ENCODE peak calls at places on chromosomes 5 and 9, in ten cellular contexts. T is PC-3, W is fibroblast of lung, Q is AG09309, J is astrocyte, R is body of pancreas, K is AG10803, F is tibial artery, X is kidney epithelial cell, O is heart right ventricle. S is an unnamed sample.

GRCh38 chr5:149448831-149449714 is 70.0 kb upstream of the IL17B start:
- DNase-seq in T (peak), W (peak), Q (no peak), J (no peak), R (no peak), K (no peak), F (no peak), X (no peak), O (no peak), S (no peak)

GRCh38 chr5:10307206-10308148 is at the start of gene CMBL:
- DNase-seq in T (peak), W (peak), Q (no peak), J (peak), R (peak), K (peak), F (peak), X (no peak), O (peak), S (no peak)

GRCh38 chr5:54440456-54440893 is 15.0 kb upstream of the HSPB3 start:
- DNase-seq in T (no peak), W (no peak), Q (no peak), J (no peak), R (no peak), K (no peak), F (no peak), X (no peak), O (no peak), S (no peak)

GRCh38 chr5:71887680-71888079 is 168.6 kb downstream of the CARTPT start:
- DNase-seq in T (peak), W (peak), Q (peak), J (peak), R (no peak), K (peak), F (no peak), X (peak), O (no peak), S (peak)

GRCh38 chr5:76690704-76691469 is 25.0 kb upstream of the F2R start:
- DNase-seq in T (peak), W (peak), Q (no peak), J (peak), R (no peak), K (peak), F (no peak), X (no peak), O (no peak), S (peak)

GRCh38 chr5:148343603-148344230 is 8.4 kb downstream of the SPINK9 start:
- DNase-seq in T (no peak), W (no peak), Q (no peak), J (no peak), R (no peak), K (no peak), F (no peak), X (no peak), O (no peak), S (no peak)

GRCh38 chr9:88477300-88477751 is 57.7 kb upstream of the NXNL2 start:
- DNase-seq in T (peak), W (peak), Q (peak), J (peak), R (no peak), K (peak), F (no peak), X (peak), O (no peak), S (peak)

GRCh38 chr9:134828892-134829291 is 51.7 kb upstream of the FCN2 start:
- DNase-seq in T (no peak), W (no peak), Q (no peak), J (no peak), R (no peak), K (no peak), F (no peak), X (no peak), O (no peak), S (no peak)

GRCh38 chr5:127136908-127137307 is 63.6 kb upstream of the C5orf63 start:
- DNase-seq in T (no peak), W (no peak), Q (no peak), J (no peak), R (no peak), K (no peak), F (no peak), X (no peak), O (no peak), S (no peak)

GRCh38 chr5:305459-305858 is 16.1 kb upstream of the AHRR start:
- DNase-seq in T (no peak), W (no peak), Q (no peak), J (no peak), R (no peak), K (no peak), F (no peak), X (no peak), O (no peak), S (no peak)

GRCh38 chr9:69056416-69056815 is 20.9 kb downstream of the FXN start:
- DNase-seq in T (no peak), W (no peak), Q (no peak), J (peak), R (no peak), K (no peak), F (no peak), X (no peak), O (no peak), S (no peak)

GRCh38 chr5:143347698-143348344 is 55.7 kb downstream of the NR3C1 start:
- DNase-seq in T (no peak), W (no peak), Q (no peak), J (no peak), R (no peak), K (no peak), F (no peak), X (no peak), O (no peak), S (no peak)

GRCh38 chr9:91886433-91887031 is 63.5 kb downstream of the ROR2 start:
- DNase-seq in T (no peak), W (no peak), Q (no peak), J (no peak), R (no peak), K (no peak), F (no peak), X (no peak), O (no peak), S (no peak)

GRCh38 chr5:148697177-148697820 is 43.0 kb upstream of the HTR4 start:
- DNase-seq in T (peak), W (peak), Q (peak), J (peak), R (no peak), K (peak), F (no peak), X (no peak), O (no peak), S (peak)

GRCh38 chr5:14872070-14872989 is 752 bp upstream of the ANKH start:
- DNase-seq in T (peak), W (peak), Q (no peak), J (no peak), R (peak), K (peak), F (peak), X (no peak), O (peak), S (no peak)

GRCh38 chr5:172321593-172321992 is 38.0 kb upstream of the UBTD2 start:
- DNase-seq in T (no peak), W (no peak), Q (no peak), J (no peak), R (no peak), K (no peak), F (no peak), X (no peak), O (no peak), S (no peak)

GRCh38 chr9:95336281-95336680 is 18.8 kb upstream of the FANCC start:
- DNase-seq in T (no peak), W (no peak), Q (no peak), J (no peak), R (no peak), K (no peak), F (no peak), X (no peak), O (no peak), S (peak)

GRCh38 chr5:41843456-41844112 is 26.6 kb downstream of the OXCT1 start:
- DNase-seq in T (peak), W (peak), Q (peak), J (peak), R (peak), K (peak), F (no peak), X (peak), O (no peak), S (peak)

GRCh38 chr5:180353226-180353962 is at the start of gene GFPT2:
- DNase-seq in T (peak), W (peak), Q (no peak), J (peak), R (peak), K (peak), F (peak), X (no peak), O (peak), S (peak)

GRCh38 chr9:27861887-27862286 is 288.6 kb upstream of the C9orf72 start:
- DNase-seq in T (no peak), W (no peak), Q (no peak), J (peak), R (no peak), K (peak), F (no peak), X (peak), O (no peak), S (no peak)

GRCh38 chr5:148711843-148712454 is 57.6 kb upstream of the HTR4 start:
- DNase-seq in T (no peak), W (peak), Q (no peak), J (no peak), R (no peak), K (no peak), F (no peak), X (no peak), O (no peak), S (no peak)

GRCh38 chr5:82291429-82291828 is 13.3 kb upstream of the RPS23 start:
- DNase-seq in T (no peak), W (no peak), Q (no peak), J (no peak), R (no peak), K (no peak), F (no peak), X (no peak), O (no peak), S (no peak)

GRCh38 chr9:133686642-133687575 is 50.7 kb downstream of the DBH start:
- DNase-seq in T (no peak), W (no peak), Q (no peak), J (no peak), R (no peak), K (no peak), F (no peak), X (no peak), O (peak), S (no peak)

GRCh38 chr9:38024036-38024681 is 44.9 kb downstream of the SHB start:
- DNase-seq in T (no peak), W (peak), Q (no peak), J (peak), R (no peak), K (peak), F (no peak), X (no peak), O (no peak), S (peak)

GRCh38 chr9:122221223-122221811 is 7.4 kb downstream of the LHX6 start:
- DNase-seq in T (no peak), W (no peak), Q (no peak), J (no peak), R (no peak), K (no peak), F (no peak), X (no peak), O (no peak), S (no peak)

GRCh38 chr5:14167211-14167845 is 24.2 kb downstream of the TRIO start:
- DNase-seq in T (peak), W (peak), Q (no peak), J (peak), R (no peak), K (peak), F (no peak), X (no peak), O (no peak), S (peak)

GRCh38 chr5:150904479-150905311 is at the start of gene ZNF300:
- DNase-seq in T (no peak), W (peak), Q (peak), J (peak), R (peak), K (peak), F (peak), X (peak), O (peak), S (peak)

DNA sequence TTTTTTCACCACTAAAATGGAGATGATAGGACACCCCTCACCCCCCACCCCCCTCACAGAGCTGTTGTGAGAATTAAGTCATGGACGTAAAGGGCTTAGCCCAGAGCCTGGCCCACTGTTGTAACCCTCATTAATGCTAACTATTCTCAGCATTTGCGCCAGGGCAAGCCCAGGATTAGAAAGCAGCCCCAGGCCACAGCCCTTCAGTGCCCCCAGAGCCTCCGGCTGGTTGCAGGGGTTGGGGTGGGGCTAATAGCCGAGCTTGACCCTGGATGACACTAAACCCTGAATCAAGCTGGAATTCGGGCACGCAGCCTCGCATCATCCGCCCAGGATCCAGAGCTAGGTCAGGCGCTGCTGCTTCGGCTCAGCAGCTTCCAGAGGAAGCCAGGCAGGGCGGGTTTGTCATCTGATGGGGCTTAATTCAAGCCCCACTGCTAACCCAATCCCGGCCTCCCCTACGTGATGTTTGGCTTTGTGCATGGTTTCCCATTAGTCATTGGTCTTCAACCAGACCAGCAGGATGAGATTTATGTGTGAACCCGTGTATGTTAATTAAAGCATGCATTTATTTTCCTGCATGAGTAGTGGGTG is 1.2 kb upstream of the MEGF9 start:
- DNase-seq in T (no peak), W (peak), Q (no peak), J (peak), R (no peak), K (peak), F (peak), X (peak), O (peak), S (peak)
- H3K4me3 ChIP-seq in T (no peak), W (peak), Q (peak), J (peak), R (no peak), K (peak), F (peak), X (peak), O (peak), S (peak)

GRCh38 chr5:141840295-141840812 is 37.9 kb downstream of the PCDH1 start:
- DNase-seq in T (no peak), W (no peak), Q (no peak), J (no peak), R (no peak), K (no peak), F (no peak), X (no peak), O (no peak), S (no peak)

GRCh38 chr5:141840826-141841360 is 37.3 kb downstream of the PCDH1 start:
- DNase-seq in T (no peak), W (no peak), Q (no peak), J (no peak), R (no peak), K (no peak), F (no peak), X (no peak), O (no peak), S (no peak)

GRCh38 chr5:141839015-141839513 is 39.1 kb downstream of the PCDH1 start:
- DNase-seq in T (no peak), W (no peak), Q (no peak), J (peak), R (no peak), K (no peak), F (no peak), X (no peak), O (no peak), S (no peak)

GRCh38 chr5:141835928-141836667 is 42.1 kb downstream of the PCDH1 start:
- DNase-seq in T (no peak), W (no peak), Q (no peak), J (peak), R (no peak), K (peak), F (no peak), X (no peak), O (peak), S (no peak)

GRCh38 chr5:141838326-141839014 is 39.7 kb downstream of the PCDH1 start:
- DNase-seq in T (no peak), W (no peak), Q (no peak), J (no peak), R (no peak), K (no peak), F (no peak), X (no peak), O (no peak), S (no peak)
- TF ChIP-seq CTCF in T (no peak), W (no peak), Q (no peak), J (no peak), R (no peak), K (no peak), F (no peak), X (no peak), O (no peak), S (no peak)

DNA sequence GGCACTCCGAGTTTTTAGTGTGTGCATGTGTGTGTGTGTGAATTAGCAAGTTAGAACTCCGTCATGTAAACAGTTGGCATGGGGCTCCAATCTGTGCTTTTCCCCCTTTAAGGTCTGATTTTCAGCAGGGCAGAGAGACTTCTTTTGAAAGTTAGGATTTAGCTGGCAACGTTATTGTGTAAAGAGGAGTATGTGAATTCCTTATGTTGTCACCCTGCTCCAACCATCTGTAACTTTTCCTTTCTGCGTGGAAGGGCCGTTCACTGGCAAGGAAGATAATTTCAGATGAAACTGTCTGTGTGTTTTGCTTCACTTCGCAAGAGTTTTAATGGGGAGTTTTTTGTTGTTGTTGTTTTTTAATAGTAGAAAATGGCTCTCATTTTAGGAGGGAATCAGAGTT is 342 bp downstream of the SGCD start:
- DNase-seq in T (no peak), W (no peak), Q (no peak), J (no peak), R (no peak), K (peak), F (no peak), X (no peak), O (no peak), S (peak)
- H3K4me3 ChIP-seq in T (no peak), W (peak), Q (peak), J (peak), R (no peak), K (peak), F (peak), X (peak), O (peak), S (peak)

GRCh38 chr9:129457325-129457779 is 163.5 kb downstream of the C9orf50 start:
- DNase-seq in T (no peak), W (no peak), Q (no peak), J (no peak), R (no peak), K (no peak), F (no peak), X (no peak), O (no peak), S (no peak)

GRCh38 chr9:129458663-129459549 is 162.0 kb downstream of the C9orf50 start:
- DNase-seq in T (no peak), W (no peak), Q (no peak), J (no peak), R (peak), K (no peak), F (peak), X (no peak), O (peak), S (peak)

GRCh38 chr9:129456549-129457324 is 164.2 kb downstream of the C9orf50 start:
- DNase-seq in T (no peak), W (no peak), Q (no peak), J (no peak), R (no peak), K (no peak), F (no peak), X (no peak), O (no peak), S (no peak)

GRCh38 chr9:129459550-129460322 is 161.2 kb downstream of the C9orf50 start:
- DNase-seq in T (no peak), W (no peak), Q (no peak), J (no peak), R (no peak), K (no peak), F (no peak), X (no peak), O (no peak), S (no peak)

DNA sequence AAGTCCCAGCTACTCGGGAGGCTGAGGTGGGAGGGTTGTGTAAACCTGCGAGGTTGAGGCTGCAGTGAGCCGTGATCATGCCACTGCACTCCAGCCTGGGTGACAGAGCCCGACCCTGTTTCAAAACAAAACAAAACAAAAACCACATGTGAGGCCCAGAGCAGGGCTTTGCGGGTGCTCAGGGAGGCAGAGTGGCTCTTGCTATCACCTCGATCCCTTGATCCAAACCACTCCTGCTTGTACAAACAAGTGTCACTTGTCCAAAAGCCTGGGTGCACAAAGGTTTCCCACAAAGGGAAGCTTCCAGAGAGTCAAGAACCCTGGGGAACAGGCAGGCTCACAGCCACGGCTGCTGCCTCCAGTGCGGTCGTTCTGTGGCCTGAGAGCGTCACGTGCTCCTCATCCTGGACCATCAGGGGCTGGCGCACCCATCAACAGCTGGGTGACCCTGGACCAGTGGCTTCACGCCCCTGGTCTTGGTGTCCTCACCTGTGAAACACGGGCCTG is 162.7 kb downstream of the C9orf50 start:
- DNase-seq in T (no peak), W (no peak), Q (no peak), J (no peak), R (peak), K (no peak), F (peak), X (no peak), O (peak), S (no peak)
- TF ChIP-seq CTCF in T (no peak), W (no peak), Q (no peak), J (no peak), R (no peak), K (no peak), F (no peak), X (no peak), O (no peak), S (no peak)

S was measured in foreskin fibroblast.